ENCODE peak calls at places on chromosome 2, in ten cellular contexts. W is stimulated activated CD4-positive, alpha-beta T cell treated with anti-CD3 and anti-CD28 coated beads, Interleukin-12 subunit alpha, Interleukin-12 subunit beta, amount 100 ng/mL, for 24 hours; M is activated CD8-positive, alpha-beta memory T cell treated with anti-CD3 and anti-CD28 coated beads for 1 hour; Q is activated naive CD4-positive, alpha-beta T cell treated with anti-CD3 and anti-CD28 coated beads for 36 hours; J is trophoblast cell; Z is activated CD4-positive, alpha-beta T cell treated with anti-CD3 and anti-CD28 coated beads for 24 hours; V is H7; T is GM04504; H is transverse colon; O is T-helper 2 cell. R is an unnamed sample.

GRCh38 chr2:230043025-230043424 is 25.7 kb downstream of the SLC16A14 start:
- DNase-seq in V (no peak), O (no peak), W (no peak), Q (no peak), T (no peak), M (no peak), H (no peak), Z (no peak), J (no peak), R (no peak)

GRCh38 chr2:169664600-169664977 is 29.6 kb downstream of the CFAP210 start:
- DNase-seq in O (no peak), M (no peak), Z (no peak), H (no peak), Q (no peak), J (peak; percentile 56), T (no peak), V (no peak), W (no peak), R (no peak)

GRCh38 chr2:121200011-121200347 is 85.0 kb downstream of the TFCP2L1 start:
- DNase-seq in H (no peak), J (no peak), W (no peak), M (no peak), T (no peak), Q (no peak), Z (no peak), V (no peak), O (no peak), R (no peak)

GRCh38 chr2:101188683-101189405 is 37.7 kb upstream of the TBC1D8 start:
- DNase-seq in T (no peak), W (no peak), Z (no peak), J (no peak), Q (no peak), H (peak; percentile 49), M (no peak), V (peak; percentile 77), O (no peak), R (peak; percentile 63)

GRCh38 chr2:51472300-51472699 is 440.4 kb upstream of the NRXN1 start:
- DNase-seq in O (no peak), Q (no peak), H (no peak), T (no peak), W (no peak), M (no peak), J (no peak), Z (no peak), V (no peak), R (no peak)

GRCh38 chr2:105604938-105605337 is 139.8 kb upstream of the NCK2 start:
- DNase-seq in V (no peak), Z (no peak), H (no peak), J (no peak), W (no peak), T (no peak), M (no peak), Q (no peak), O (no peak), R (no peak)

GRCh38 chr2:101109451-101110140 is 41.6 kb downstream of the TBC1D8 start:
- DNase-seq in Q (no peak), J (no peak), M (no peak), T (no peak), W (no peak), V (no peak), H (no peak), O (no peak), Z (no peak), R (no peak)

GRCh38 chr2:178715366-178715765 is 91.9 kb downstream of the TTN start:
- DNase-seq in H (no peak), W (no peak), Z (no peak), J (no peak), O (no peak), Q (no peak), M (no peak), T (no peak), V (no peak), R (no peak)

GRCh38 chr2:150878347-150878746 is 383.3 kb downstream of the RBM43 start:
- DNase-seq in M (no peak), Z (no peak), W (no peak), T (no peak), V (no peak), J (peak; percentile 8), O (no peak), Q (no peak), H (no peak), R (no peak)

GRCh38 chr2:191521608-191522208 is 156.2 kb upstream of the NABP1 start:
- DNase-seq in T (no peak), W (no peak), M (no peak), V (no peak), J (no peak), O (peak; percentile 13), H (no peak), Z (no peak), Q (no peak), R (no peak)

GRCh38 chr2:43293744-43294695 is 67.6 kb upstream of the ZFP36L2 start:
- DNase-seq in Z (no peak), M (no peak), Q (peak; percentile 77), J (peak; percentile 75), H (no peak), W (peak; percentile 7), V (no peak), T (peak; percentile 93), O (peak; percentile 91), R (no peak)

GRCh38 chr2:30361751-30362394 is 85.2 kb upstream of the LCLAT1 start:
- DNase-seq in V (no peak), T (no peak), O (no peak), H (no peak), Z (no peak), Q (no peak), W (no peak), M (no peak), J (no peak), R (no peak)

GRCh38 chr2:97674396-97674795 is 4.9 kb downstream of the C2orf92 start:
- DNase-seq in Z (no peak), Q (no peak), H (no peak), M (no peak), J (no peak), W (no peak), V (no peak), O (no peak), T (no peak), R (no peak)

GRCh38 chr2:29834624-29835023 is 86.8 kb downstream of the ALK start:
- DNase-seq in J (no peak), W (no peak), Z (no peak), H (no peak), V (no peak), O (no peak), T (no peak), Q (no peak), M (no peak), R (no peak)

GRCh38 chr2:222753251-222753824 is 81.9 kb downstream of the MOGAT1 start:
- DNase-seq in O (no peak), Z (no peak), W (no peak), T (peak; percentile 53), J (no peak), V (no peak), Q (no peak), H (no peak), M (no peak), R (no peak)

GRCh38 chr2:181947273-181947672 is 38.4 kb upstream of the PPP1R1C start:
- DNase-seq in Z (no peak), M (no peak), T (no peak), W (no peak), O (no peak), J (peak; percentile 38), V (no peak), Q (no peak), H (no peak), R (no peak)